ENCODE peak calls at places on chromosomes 1 and 21, in six cellular contexts. One of them, this sample, is unnamed.

GRCh38 chr1:198788561-198789064 is 149.8 kb downstream of the PTPRC start:
- DNase-seq in foreskin fibroblast: no peak
- DNase-seq in left lobe of liver: no peak
- DNase-seq in CD8-positive, alpha-beta memory T cell: peak
- DNase-seq in omental fat pad: no peak
- DNase-seq in SW480: peak
- DNase-seq in this sample: peak

GRCh38 chr1:37391181-37391949 is 83.0 kb upstream of the ZC3H12A start:
- DNase-seq in SW480: no peak
- DNase-seq in omental fat pad: no peak
- DNase-seq in foreskin fibroblast: no peak
- DNase-seq in left lobe of liver: no peak
- DNase-seq in CD8-positive, alpha-beta memory T cell: no peak
- DNase-seq in this sample: no peak

GRCh38 chr1:61560385-61560784 is 164.6 kb downstream of the TM2D1 start:
- DNase-seq in foreskin fibroblast: no peak
- DNase-seq in CD8-positive, alpha-beta memory T cell: no peak
- DNase-seq in left lobe of liver: no peak
- DNase-seq in omental fat pad: no peak
- DNase-seq in SW480: no peak
- DNase-seq in this sample: no peak

GRCh38 chr1:201480231-201481003 is 11.4 kb upstream of the PHLDA3 start:
- DNase-seq in omental fat pad: peak
- DNase-seq in SW480: peak
- DNase-seq in CD8-positive, alpha-beta memory T cell: peak
- DNase-seq in left lobe of liver: peak
- DNase-seq in foreskin fibroblast: peak
- DNase-seq in this sample: peak

GRCh38 chr1:17405898-17406759 is 33.3 kb downstream of the RCC2 start:
- DNase-seq in CD8-positive, alpha-beta memory T cell: no peak
- DNase-seq in omental fat pad: no peak
- DNase-seq in foreskin fibroblast: peak
- DNase-seq in left lobe of liver: peak
- DNase-seq in SW480: peak
- DNase-seq in this sample: no peak

GRCh38 chr1:3746784-3747521 is 5.3 kb upstream of the CCDC27 start:
- DNase-seq in foreskin fibroblast: peak
- DNase-seq in SW480: no peak
- DNase-seq in CD8-positive, alpha-beta memory T cell: peak
- DNase-seq in omental fat pad: peak
- DNase-seq in left lobe of liver: peak
- DNase-seq in this sample: peak

GRCh38 chr1:27406354-27406665 is 13.9 kb downstream of the GPR3 start:
- DNase-seq in CD8-positive, alpha-beta memory T cell: no peak
- DNase-seq in left lobe of liver: no peak
- DNase-seq in SW480: no peak
- DNase-seq in omental fat pad: no peak
- DNase-seq in foreskin fibroblast: no peak
- DNase-seq in this sample: no peak

GRCh38 chr1:33143698-33144097 is 38.1 kb downstream of the TRIM62 start:
- DNase-seq in left lobe of liver: no peak
- DNase-seq in omental fat pad: no peak
- DNase-seq in CD8-positive, alpha-beta memory T cell: no peak
- DNase-seq in SW480: no peak
- DNase-seq in foreskin fibroblast: peak
- DNase-seq in this sample: no peak

GRCh38 chr21:25790122-25790951 is 55.6 kb downstream of the GABPA start:
- DNase-seq in foreskin fibroblast: peak
- DNase-seq in left lobe of liver: no peak
- DNase-seq in SW480: peak
- DNase-seq in omental fat pad: no peak
- DNase-seq in CD8-positive, alpha-beta memory T cell: no peak
- DNase-seq in this sample: no peak

GRCh38 chr1:9066945-9067807 is 2.3 kb downstream of the SLC2A5 start:
- DNase-seq in foreskin fibroblast: peak
- DNase-seq in SW480: no peak
- DNase-seq in left lobe of liver: no peak
- DNase-seq in omental fat pad: peak
- DNase-seq in CD8-positive, alpha-beta memory T cell: no peak
- DNase-seq in this sample: no peak

GRCh38 chr1:167101754-167102153 is 7.9 kb downstream of the STYXL2 start:
- DNase-seq in SW480: no peak
- DNase-seq in CD8-positive, alpha-beta memory T cell: no peak
- DNase-seq in left lobe of liver: no peak
- DNase-seq in omental fat pad: no peak
- DNase-seq in foreskin fibroblast: no peak
- DNase-seq in this sample: no peak